ENCODE peak calls at places on chromosome 16, in ten cellular contexts. One of them, this sample, is unnamed.

GRCh38 chr16:11674818-11675560 is 6.7 kb downstream of the SNN start:
- DNase-seq in right atrium auricular region: no peak
- DNase-seq in fibroblast of villous mesenchyme: no peak
- DNase-seq in AG10803: no peak
- DNase-seq in H7: peak; percentile 33
- DNase-seq in adipocyte: peak; percentile 20
- DNase-seq in neural progenitor cell: no peak
- DNase-seq in CD4-positive, alpha-beta memory T cell: no peak
- DNase-seq in body of pancreas: no peak
- DNase-seq in ascending aorta: no peak
- DNase-seq in this sample: no peak

GRCh38 chr16:27374231-27374793 is 27.7 kb upstream of the IL21R start:
- DNase-seq in right atrium auricular region: no peak
- DNase-seq in fibroblast of villous mesenchyme: no peak
- DNase-seq in AG10803: no peak
- DNase-seq in H7: no peak
- DNase-seq in adipocyte: no peak
- DNase-seq in neural progenitor cell: no peak
- DNase-seq in CD4-positive, alpha-beta memory T cell: no peak
- DNase-seq in body of pancreas: no peak
- DNase-seq in ascending aorta: peak; percentile 55
- DNase-seq in this sample: no peak

GRCh38 chr16:35148748-35149147 is 1689.3 kb downstream of the TP53TG3F start:
- DNase-seq in right atrium auricular region: no peak
- DNase-seq in fibroblast of villous mesenchyme: no peak
- DNase-seq in AG10803: no peak
- DNase-seq in H7: peak; percentile 1
- DNase-seq in adipocyte: no peak
- DNase-seq in neural progenitor cell: no peak
- DNase-seq in CD4-positive, alpha-beta memory T cell: no peak
- DNase-seq in body of pancreas: no peak
- DNase-seq in ascending aorta: no peak
- DNase-seq in this sample: no peak

GRCh38 chr16:84526794-84527485 is 22.5 kb upstream of the MEAK7 start:
- DNase-seq in right atrium auricular region: no peak
- DNase-seq in fibroblast of villous mesenchyme: peak; percentile 35
- DNase-seq in AG10803: peak; percentile 63
- DNase-seq in H7: peak; percentile 67
- DNase-seq in adipocyte: no peak
- DNase-seq in neural progenitor cell: peak; percentile 80
- DNase-seq in CD4-positive, alpha-beta memory T cell: no peak
- DNase-seq in body of pancreas: no peak
- DNase-seq in ascending aorta: no peak
- DNase-seq in this sample: no peak

GRCh38 chr16:21685034-21685455 is 21.3 kb downstream of the OTOA start:
- DNase-seq in right atrium auricular region: no peak
- DNase-seq in fibroblast of villous mesenchyme: no peak
- DNase-seq in AG10803: no peak
- DNase-seq in H7: peak; percentile 71
- DNase-seq in adipocyte: no peak
- DNase-seq in neural progenitor cell: peak; percentile 79
- DNase-seq in CD4-positive, alpha-beta memory T cell: no peak
- DNase-seq in body of pancreas: no peak
- DNase-seq in ascending aorta: no peak
- DNase-seq in this sample: no peak

GRCh38 chr16:53664724-53665345 is 38.8 kb downstream of the RPGRIP1L start:
- DNase-seq in right atrium auricular region: no peak
- DNase-seq in fibroblast of villous mesenchyme: peak; percentile 91
- DNase-seq in AG10803: peak; percentile 100
- DNase-seq in H7: no peak
- DNase-seq in adipocyte: peak; percentile 71
- DNase-seq in neural progenitor cell: no peak
- DNase-seq in CD4-positive, alpha-beta memory T cell: no peak
- DNase-seq in body of pancreas: peak; percentile 9
- DNase-seq in ascending aorta: no peak
- DNase-seq in this sample: no peak

GRCh38 chr16:78684040-78684611 is 584.7 kb downstream of the WWOX start:
- DNase-seq in right atrium auricular region: peak; percentile 89
- DNase-seq in fibroblast of villous mesenchyme: peak; percentile 98
- DNase-seq in AG10803: peak; percentile 95
- DNase-seq in H7: no peak
- DNase-seq in adipocyte: peak; percentile 28
- DNase-seq in neural progenitor cell: no peak
- DNase-seq in CD4-positive, alpha-beta memory T cell: no peak
- DNase-seq in body of pancreas: no peak
- DNase-seq in ascending aorta: peak; percentile 89
- DNase-seq in this sample: no peak

GRCh38 chr16:24482681-24483202 is 56.6 kb upstream of the RBBP6 start:
- DNase-seq in right atrium auricular region: no peak
- DNase-seq in fibroblast of villous mesenchyme: no peak
- DNase-seq in AG10803: no peak
- DNase-seq in H7: peak; percentile 76
- DNase-seq in adipocyte: no peak
- DNase-seq in neural progenitor cell: peak; percentile 86
- DNase-seq in CD4-positive, alpha-beta memory T cell: no peak
- DNase-seq in body of pancreas: no peak
- DNase-seq in ascending aorta: no peak
- DNase-seq in this sample: no peak

GRCh38 chr16:80804061-80804450 is 342 bp downstream of the CDYL2 start:
- DNase-seq in right atrium auricular region: no peak
- DNase-seq in fibroblast of villous mesenchyme: peak; percentile 52
- DNase-seq in AG10803: peak; percentile 75
- DNase-seq in H7: peak; percentile 75
- DNase-seq in adipocyte: peak; percentile 62
- DNase-seq in neural progenitor cell: no peak
- DNase-seq in CD4-positive, alpha-beta memory T cell: peak; percentile 70
- DNase-seq in body of pancreas: peak; percentile 66
- DNase-seq in ascending aorta: peak; percentile 66
- DNase-seq in this sample: peak; percentile 19

GRCh38 chr16:2976201-2976600 is 4.0 kb downstream of the PKMYT1 start:
- DNase-seq in right atrium auricular region: no peak
- DNase-seq in fibroblast of villous mesenchyme: no peak
- DNase-seq in AG10803: no peak
- DNase-seq in H7: no peak
- DNase-seq in adipocyte: no peak
- DNase-seq in neural progenitor cell: no peak
- DNase-seq in CD4-positive, alpha-beta memory T cell: no peak
- DNase-seq in body of pancreas: no peak
- DNase-seq in ascending aorta: no peak
- DNase-seq in this sample: no peak
- H3K4me3 ChIP-seq in right atrium auricular region: no peak overlapping the region
- H3K4me3 ChIP-seq in fibroblast of villous mesenchyme: no peak overlapping the region
- H3K4me3 ChIP-seq in AG10803: no peak overlapping the region
- H3K4me3 ChIP-seq in H7: no peak overlapping the region
- H3K4me3 ChIP-seq in adipocyte: no peak overlapping the region
- H3K4me3 ChIP-seq in neural progenitor cell: no peak overlapping the region
- H3K4me3 ChIP-seq in CD4-positive, alpha-beta memory T cell: no peak overlapping the region
- H3K4me3 ChIP-seq in body of pancreas: no peak overlapping the region
- H3K4me3 ChIP-seq in ascending aorta: no peak overlapping the region
- H3K4me3 ChIP-seq in this sample: no peak overlapping the region

GRCh38 chr16:2460916-2461315 is 1.0 kb downstream of the TEDC2 start:
- DNase-seq in right atrium auricular region: no peak
- DNase-seq in fibroblast of villous mesenchyme: no peak
- DNase-seq in AG10803: no peak
- DNase-seq in H7: no peak
- DNase-seq in adipocyte: no peak
- DNase-seq in neural progenitor cell: no peak
- DNase-seq in CD4-positive, alpha-beta memory T cell: peak; percentile 32
- DNase-seq in body of pancreas: no peak
- DNase-seq in ascending aorta: no peak
- DNase-seq in this sample: no peak
- H3K4me3 ChIP-seq in right atrium auricular region: no peak overlapping the region
- H3K4me3 ChIP-seq in fibroblast of villous mesenchyme: peak overlapping the region; percentile 69
- H3K4me3 ChIP-seq in AG10803: no peak overlapping the region
- H3K4me3 ChIP-seq in H7: peak overlapping the region; percentile 73
- H3K4me3 ChIP-seq in adipocyte: no peak overlapping the region
- H3K4me3 ChIP-seq in neural progenitor cell: peak overlapping the region; percentile 79
- H3K4me3 ChIP-seq in CD4-positive, alpha-beta memory T cell: no peak overlapping the region
- H3K4me3 ChIP-seq in body of pancreas: no peak overlapping the region
- H3K4me3 ChIP-seq in ascending aorta: no peak overlapping the region
- H3K4me3 ChIP-seq in this sample: peak overlapping the region; percentile 71

GRCh38 chr16:55421225-55421624 is 57.8 kb upstream of the MMP2 start:
- DNase-seq in right atrium auricular region: no peak
- DNase-seq in fibroblast of villous mesenchyme: no peak
- DNase-seq in AG10803: no peak
- DNase-seq in H7: no peak
- DNase-seq in adipocyte: no peak
- DNase-seq in neural progenitor cell: no peak
- DNase-seq in CD4-positive, alpha-beta memory T cell: no peak
- DNase-seq in body of pancreas: no peak
- DNase-seq in ascending aorta: no peak
- DNase-seq in this sample: peak; percentile 83
- H3K4me3 ChIP-seq in right atrium auricular region: no peak overlapping the region
- H3K4me3 ChIP-seq in fibroblast of villous mesenchyme: no peak overlapping the region
- H3K4me3 ChIP-seq in AG10803: no peak overlapping the region
- H3K4me3 ChIP-seq in H7: no peak overlapping the region
- H3K4me3 ChIP-seq in adipocyte: no peak overlapping the region
- H3K4me3 ChIP-seq in neural progenitor cell: no peak overlapping the region
- H3K4me3 ChIP-seq in CD4-positive, alpha-beta memory T cell: no peak overlapping the region
- H3K4me3 ChIP-seq in body of pancreas: no peak overlapping the region
- H3K4me3 ChIP-seq in ascending aorta: no peak overlapping the region
- H3K4me3 ChIP-seq in this sample: peak overlapping the region; percentile 3

GRCh38 chr16:15747937-15748336 is 97.9 kb downstream of the NDE1 start:
- DNase-seq in right atrium auricular region: no peak
- DNase-seq in fibroblast of villous mesenchyme: no peak
- DNase-seq in AG10803: no peak
- DNase-seq in H7: no peak
- DNase-seq in adipocyte: no peak
- DNase-seq in neural progenitor cell: no peak
- DNase-seq in CD4-positive, alpha-beta memory T cell: no peak
- DNase-seq in body of pancreas: no peak
- DNase-seq in ascending aorta: no peak
- DNase-seq in this sample: no peak
- H3K4me3 ChIP-seq in right atrium auricular region: no peak overlapping the region
- H3K4me3 ChIP-seq in fibroblast of villous mesenchyme: no peak overlapping the region
- H3K4me3 ChIP-seq in AG10803: no peak overlapping the region
- H3K4me3 ChIP-seq in H7: no peak overlapping the region
- H3K4me3 ChIP-seq in adipocyte: no peak overlapping the region
- H3K4me3 ChIP-seq in neural progenitor cell: no peak overlapping the region
- H3K4me3 ChIP-seq in CD4-positive, alpha-beta memory T cell: no peak overlapping the region
- H3K4me3 ChIP-seq in body of pancreas: no peak overlapping the region
- H3K4me3 ChIP-seq in ascending aorta: no peak overlapping the region
- H3K4me3 ChIP-seq in this sample: no peak overlapping the region

DNA sequence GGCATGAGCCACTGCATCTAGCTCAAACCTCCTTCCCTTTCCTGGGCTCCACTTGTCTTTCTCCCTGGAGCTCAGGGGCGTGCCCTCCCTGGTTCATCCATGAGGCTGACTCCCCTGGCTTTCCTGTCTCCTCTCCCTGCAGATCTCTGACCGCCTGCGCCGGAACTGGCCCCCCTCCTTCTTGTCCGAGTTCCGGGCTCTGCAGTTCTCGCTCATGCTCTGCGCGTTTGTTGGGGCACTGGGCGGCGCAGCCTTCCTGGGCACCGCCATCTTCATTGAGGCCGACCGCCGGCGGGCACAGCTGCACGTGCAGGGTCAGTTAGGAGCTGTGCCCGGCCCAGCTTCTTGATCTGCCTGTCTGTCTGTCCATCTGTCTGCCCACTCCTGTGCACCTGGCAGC is 1.2 kb upstream of the LAT start:
- DNase-seq in right atrium auricular region: no peak
- DNase-seq in fibroblast of villous mesenchyme: no peak
- DNase-seq in AG10803: no peak
- DNase-seq in H7: peak; percentile 18
- DNase-seq in adipocyte: no peak
- DNase-seq in neural progenitor cell: no peak
- DNase-seq in CD4-positive, alpha-beta memory T cell: no peak
- DNase-seq in body of pancreas: no peak
- DNase-seq in ascending aorta: no peak
- DNase-seq in this sample: no peak
- H3K4me3 ChIP-seq in right atrium auricular region: no peak overlapping the region
- H3K4me3 ChIP-seq in fibroblast of villous mesenchyme: no peak overlapping the region
- H3K4me3 ChIP-seq in AG10803: no peak overlapping the region
- H3K4me3 ChIP-seq in H7: no peak overlapping the region
- H3K4me3 ChIP-seq in adipocyte: no peak overlapping the region
- H3K4me3 ChIP-seq in neural progenitor cell: no peak overlapping the region
- H3K4me3 ChIP-seq in CD4-positive, alpha-beta memory T cell: no peak overlapping the region
- H3K4me3 ChIP-seq in body of pancreas: no peak overlapping the region
- H3K4me3 ChIP-seq in ascending aorta: no peak overlapping the region
- H3K4me3 ChIP-seq in this sample: no peak overlapping the region

GRCh38 chr16:10561001-10561400 is 19.4 kb downstream of the EMP2 start:
- DNase-seq in right atrium auricular region: no peak
- DNase-seq in fibroblast of villous mesenchyme: no peak
- DNase-seq in AG10803: no peak
- DNase-seq in H7: no peak
- DNase-seq in adipocyte: no peak
- DNase-seq in neural progenitor cell: no peak
- DNase-seq in CD4-positive, alpha-beta memory T cell: no peak
- DNase-seq in body of pancreas: no peak
- DNase-seq in ascending aorta: no peak
- DNase-seq in this sample: no peak

GRCh38 chr16:10556240-10556639 is 24.2 kb downstream of the EMP2 start:
- DNase-seq in right atrium auricular region: no peak
- DNase-seq in fibroblast of villous mesenchyme: no peak
- DNase-seq in AG10803: no peak
- DNase-seq in H7: no peak
- DNase-seq in adipocyte: no peak
- DNase-seq in neural progenitor cell: no peak
- DNase-seq in CD4-positive, alpha-beta memory T cell: no peak
- DNase-seq in body of pancreas: no peak
- DNase-seq in ascending aorta: no peak
- DNase-seq in this sample: no peak

GRCh38 chr16:10557750-10558149 is 22.6 kb downstream of the EMP2 start:
- DNase-seq in right atrium auricular region: no peak
- DNase-seq in fibroblast of villous mesenchyme: no peak
- DNase-seq in AG10803: no peak
- DNase-seq in H7: no peak
- DNase-seq in adipocyte: no peak
- DNase-seq in neural progenitor cell: no peak
- DNase-seq in CD4-positive, alpha-beta memory T cell: no peak
- DNase-seq in body of pancreas: no peak
- DNase-seq in ascending aorta: no peak
- DNase-seq in this sample: no peak

GRCh38 chr16:10558746-10559641 is 21.4 kb downstream of the EMP2 start:
- DNase-seq in right atrium auricular region: peak; percentile 86
- DNase-seq in fibroblast of villous mesenchyme: no peak
- DNase-seq in AG10803: peak; percentile 77
- DNase-seq in H7: no peak
- DNase-seq in adipocyte: no peak
- DNase-seq in neural progenitor cell: no peak
- DNase-seq in CD4-positive, alpha-beta memory T cell: no peak
- DNase-seq in body of pancreas: peak; percentile 36
- DNase-seq in ascending aorta: peak; percentile 88
- DNase-seq in this sample: no peak

DNA sequence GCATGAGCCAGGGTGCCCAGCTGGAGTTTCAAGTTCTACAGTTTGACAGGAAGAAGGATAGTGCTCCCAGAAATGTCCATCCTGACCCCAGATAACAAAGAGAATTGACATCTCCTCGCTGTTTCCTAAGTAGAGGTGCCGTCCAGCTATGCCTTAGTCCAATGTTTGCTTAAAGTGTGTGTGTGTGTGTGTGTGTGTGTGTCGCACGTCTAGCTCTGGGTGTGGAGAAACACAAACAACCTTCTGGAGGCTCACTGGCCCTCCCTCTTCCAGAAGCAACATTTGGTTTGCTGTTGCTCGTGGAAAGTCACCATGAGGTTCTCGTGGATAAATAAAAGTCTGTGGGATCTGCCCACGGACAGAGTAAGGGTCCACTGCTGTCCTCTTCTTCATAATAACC is 22.1 kb downstream of the EMP2 start:
- DNase-seq in right atrium auricular region: no peak
- DNase-seq in fibroblast of villous mesenchyme: no peak
- DNase-seq in AG10803: peak; percentile 15
- DNase-seq in H7: no peak
- DNase-seq in adipocyte: no peak
- DNase-seq in neural progenitor cell: no peak
- DNase-seq in CD4-positive, alpha-beta memory T cell: no peak
- DNase-seq in body of pancreas: no peak
- DNase-seq in ascending aorta: no peak
- DNase-seq in this sample: no peak
- H3K4me3 ChIP-seq in right atrium auricular region: peak overlapping the region; percentile 30
- H3K4me3 ChIP-seq in fibroblast of villous mesenchyme: no peak overlapping the region
- H3K4me3 ChIP-seq in AG10803: peak overlapping the region; percentile 41
- H3K4me3 ChIP-seq in H7: no peak overlapping the region
- H3K4me3 ChIP-seq in adipocyte: peak overlapping the region; percentile 77
- H3K4me3 ChIP-seq in neural progenitor cell: no peak overlapping the region
- H3K4me3 ChIP-seq in CD4-positive, alpha-beta memory T cell: no peak overlapping the region
- H3K4me3 ChIP-seq in body of pancreas: no peak overlapping the region
- H3K4me3 ChIP-seq in ascending aorta: peak overlapping the region; percentile 27
- H3K4me3 ChIP-seq in this sample: no peak overlapping the region